ENCODE peak calls at places on chromosomes 6 and 20, in four cellular contexts. E is endothelial cell of umbilical vein, J is neural progenitor cell, T is GM12878. W is an unnamed sample.

GRCh38 chr20:63791497-63792156 is 39.4 kb downstream of the ZBTB46 start:
- DNase-seq in E (no peak), J (no peak), T (no peak), W (no peak)

GRCh38 chr6:90905351-90905750 is 318.5 kb upstream of the MAP3K7 start:
- DNase-seq in E (no peak), J (no peak), T (no peak), W (no peak)

GRCh38 chr20:3202965-3203314 is 1.5 kb downstream of the DDRGK1 start:
- DNase-seq in E (no peak), J (no peak), T (no peak), W (no peak)

GRCh38 chr6:3247255-3248146 is 11.2 kb upstream of the PSMG4 start:
- DNase-seq in E (peak; percentile 50), J (peak; percentile 50), T (no peak), W (peak; percentile 85)

GRCh38 chr20:6533828-6534388 is 233.6 kb upstream of the BMP2 start:
- DNase-seq in E (no peak), J (peak; percentile 54), T (no peak), W (no peak)

GRCh38 chr6:160376445-160376844 is 28.3 kb downstream of the SLC22A3 start:
- DNase-seq in E (no peak), J (no peak), T (no peak), W (no peak)

GRCh38 chr20:21622097-21622496 is 83.4 kb upstream of the PAX1 start:
- DNase-seq in E (no peak), J (no peak), T (no peak), W (no peak)

GRCh38 chr20:34522969-34523871 is 7.0 kb downstream of the DYNLRB1 start:
- DNase-seq in E (peak; percentile 61), J (peak; percentile 69), T (no peak), W (peak; percentile 92)

GRCh38 chr20:2508631-2509467 is at the start of gene ZNF343:
- DNase-seq in E (peak; percentile 90), J (peak; percentile 89), T (peak; percentile 58), W (peak; percentile 91)

GRCh38 chr20:51429696-51430095 is 112.8 kb downstream of the NFATC2 start:
- DNase-seq in E (no peak), J (no peak), T (no peak), W (no peak)

GRCh38 chr20:57657537-57658446 is 37.6 kb upstream of the ZBP1 start:
- DNase-seq in E (no peak), J (no peak), T (no peak), W (peak; percentile 38)

GRCh38 chr20:63696311-63696627 is 183 bp upstream of the TNFRSF6B start:
- DNase-seq in E (no peak), J (peak; percentile 62), T (no peak), W (peak; percentile 90)

GRCh38 chr6:113434641-113435040 is 422.5 kb upstream of the MARCKS start:
- DNase-seq in E (peak; percentile 38), J (no peak), T (no peak), W (no peak)

GRCh38 chr6:74588094-74588493 is 617.8 kb downstream of the COL12A1 start:
- DNase-seq in E (no peak), J (no peak), T (no peak), W (peak; percentile 54)

GRCh38 chr6:68108243-68108835 is 526.7 kb upstream of the ADGRB3 start:
- DNase-seq in E (no peak), J (no peak), T (no peak), W (no peak)

GRCh38 chr6:110537208-110538123 is 61.1 kb upstream of the SLC22A16 start:
- DNase-seq in E (peak; percentile 97), J (no peak), T (no peak), W (no peak)

GRCh38 chr6:20534906-20535305 is 649 bp downstream of the CDKAL1 start:
- DNase-seq in E (no peak), J (no peak), T (no peak), W (no peak)

GRCh38 chr20:60013296-60014142 is 55.3 kb downstream of the CDH26 start:
- DNase-seq in E (no peak), J (no peak), T (no peak), W (no peak)

GRCh38 chr6:15387118-15387517 is 141.2 kb downstream of the JARID2 start:
- DNase-seq in E (no peak), J (no peak), T (no peak), W (peak; percentile 45)

GRCh38 chr20:31709939-31710338 is 12.7 kb downstream of the BCL2L1 start:
- DNase-seq in E (no peak), J (no peak), T (no peak), W (no peak)

GRCh38 chr6:44023586-44024454 is 103.4 kb downstream of the MRPL14 start:
- DNase-seq in E (no peak), J (no peak), T (no peak), W (peak; percentile 30)

GRCh38 chr6:159047896-159048685 is 3.3 kb upstream of the TAGAP start:
- DNase-seq in E (no peak), J (peak; percentile 39), T (no peak), W (no peak)

GRCh38 chr20:47360489-47361267 is 4.2 kb upstream of the ZMYND8 start:
- DNase-seq in E (peak; percentile 100), J (peak; percentile 94), T (no peak), W (peak; percentile 87)

GRCh38 chr20:35232575-35232974 is 6.1 kb downstream of the MMP24 start:
- DNase-seq in E (peak; percentile 16), J (no peak), T (no peak), W (no peak)

GRCh38 chr6:112618796-112619195 is 271.7 kb downstream of the RFPL4B start:
- DNase-seq in E (peak; percentile 63), J (peak; percentile 50), T (no peak), W (peak; percentile 73)

GRCh38 chr20:21133404-21133803 is 7.5 kb downstream of the KIZ start:
- DNase-seq in E (no peak), J (no peak), T (no peak), W (no peak)

GRCh38 chr20:1187605-1188171 is 2.9 kb upstream of the TMEM74B start:
- DNase-seq in E (no peak), J (no peak), T (no peak), W (no peak)

GRCh38 chr20:22578221-22579118 is 5.9 kb downstream of the FOXA2 start:
- DNase-seq in E (no peak), J (peak; percentile 60), T (no peak), W (peak; percentile 79)

GRCh38 chr6:137823826-137824501 is 43.1 kb upstream of the TNFAIP3 start:
- DNase-seq in E (no peak), J (peak; percentile 7), T (no peak), W (peak; percentile 59)

GRCh38 chr6:40185486-40185885 is 251.2 kb upstream of the MOCS1 start:
- DNase-seq in E (no peak), J (no peak), T (no peak), W (peak; percentile 42)

GRCh38 chr6:36427781-36428345 is 14.8 kb downstream of the PXT1 start:
- DNase-seq in E (no peak), J (no peak), T (no peak), W (no peak)

GRCh38 chr6:25665455-25665854 is 13.4 kb downstream of the SCGN start:
- DNase-seq in E (no peak), J (no peak), T (no peak), W (no peak)

DNA sequence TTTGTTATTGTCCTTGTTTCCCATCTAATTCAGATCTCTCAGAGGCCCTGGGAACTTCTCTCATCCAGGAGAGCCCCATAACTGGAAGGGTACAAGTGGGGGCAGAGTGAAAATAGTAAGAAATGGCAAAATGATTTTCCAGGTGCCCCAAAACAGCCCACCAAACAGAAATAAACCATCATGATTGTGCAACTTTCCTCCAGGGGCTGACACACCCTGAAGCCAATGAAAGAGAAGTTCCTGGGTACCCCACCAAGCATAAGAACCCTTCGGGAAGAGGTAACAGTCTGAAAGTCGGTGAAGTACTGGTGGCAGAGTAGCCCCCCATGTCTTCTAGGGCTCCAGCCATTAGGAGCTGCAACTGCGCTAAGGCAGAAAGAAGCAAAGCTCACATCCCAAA is 282.0 kb downstream of the PTPRT start:
- DNase-seq in E (no peak), J (no peak), T (no peak), W (no peak)
- H3K9ac ChIP-seq in E (no peak overlapping the region), J (no peak overlapping the region), T (no peak overlapping the region), W (no peak overlapping the region)

GRCh38 chr6:97654674-97655073 is 371.7 kb upstream of the MMS22L start:
- DNase-seq in E (no peak), J (no peak), T (no peak), W (peak; percentile 43)
- TF ChIP-seq CTCF in E (no peak), J (no peak), T (no peak), W (peak; percentile 32)

GRCh38 chr20:37343212-37343993 is 2.5 kb upstream of the SRC start:
- DNase-seq in E (no peak), J (no peak), T (no peak), W (no peak)
- H3K9ac ChIP-seq in E (no peak overlapping the region), J (no peak overlapping the region), T (no peak overlapping the region), W (no peak overlapping the region)

GRCh38 chr20:17669306-17669931 is 12.6 kb downstream of the RRBP1 start:
- DNase-seq in E (no peak), J (no peak), T (no peak), W (no peak)
- TF ChIP-seq CTCF in E (no peak), J (no peak), T (no peak), W (no peak)

GRCh38 chr20:19887566-19888268 is 129.4 kb upstream of the NAA20 start:
- DNase-seq in E (peak; percentile 58), J (no peak), T (no peak), W (no peak)
- H3K9ac ChIP-seq in E (peak overlapping the region; percentile 100), J (no peak overlapping the region), T (no peak overlapping the region), W (no peak overlapping the region)

GRCh38 chr20:17084909-17085308 is 141.9 kb upstream of the PCSK2 start:
- DNase-seq in E (no peak), J (no peak), T (no peak), W (no peak)

DNA sequence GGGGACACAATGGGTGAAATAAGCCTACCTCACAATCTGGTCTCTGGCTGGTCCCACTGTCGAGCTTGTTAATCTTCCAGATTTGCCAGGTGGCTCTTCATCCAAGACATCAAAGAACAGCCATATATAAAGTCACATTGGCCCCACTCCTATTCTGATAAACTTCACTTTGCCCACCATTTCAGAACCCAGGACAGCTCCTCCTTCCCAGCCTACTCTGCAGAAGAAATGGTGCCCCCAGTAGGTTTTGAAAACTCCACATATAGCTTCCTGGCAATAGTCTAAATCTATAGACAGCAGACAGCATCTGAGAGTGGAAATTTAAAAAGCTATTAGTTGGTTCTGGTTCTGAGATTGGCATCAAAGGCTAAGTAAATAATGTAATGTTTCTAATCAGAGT is 143.1 kb upstream of the PCSK2 start:
- DNase-seq in E (no peak), J (peak; percentile 64), T (no peak), W (peak; percentile 82)
- TF ChIP-seq CTCF in E (no peak), J (no peak), T (no peak), W (no peak)